ENCODE peak calls at places on chromosomes 12 and 14, in five cellular contexts. M, R, V, S and T are unnamed samples.

GRCh38 chr12:915090-915489 is 34.4 kb downstream of the RAD52 start:
- DNase-seq in M (no peak), R (no peak), V (no peak), S (peak; percentile 36), T (peak; percentile 40)

GRCh38 chr12:96354326-96354725 is 45.9 kb downstream of the CDK17 start:
- DNase-seq in M (no peak), R (no peak), V (no peak), S (no peak), T (no peak)

GRCh38 chr12:4714879-4715278 is 5.3 kb upstream of the GALNT8 start:
- DNase-seq in M (no peak), R (no peak), V (no peak), S (no peak), T (no peak)

GRCh38 chr12:115203661-115204060 is 519.7 kb upstream of the TBX3 start:
- DNase-seq in M (no peak), R (no peak), V (no peak), S (no peak), T (no peak)

GRCh38 chr12:26034371-26035142 is 76.1 kb downstream of the RASSF8 start:
- DNase-seq in M (no peak), R (no peak), V (no peak), S (no peak), T (no peak)

GRCh38 chr12:96989916-96990315 is 82.9 kb downstream of the NEDD1 start:
- DNase-seq in M (peak; percentile 19), R (peak; percentile 71), V (peak; percentile 29), S (peak; percentile 44), T (peak; percentile 44)

GRCh38 chr12:67911789-67912188 is 77.5 kb upstream of the IFNG-AS1 start:
- DNase-seq in M (no peak), R (no peak), V (no peak), S (no peak), T (no peak)

GRCh38 chr12:32939801-32940200 is 43.2 kb upstream of the PKP2 start:
- DNase-seq in M (no peak), R (no peak), V (no peak), S (no peak), T (no peak)

GRCh38 chr12:9702239-9702638 is 30.7 kb downstream of the CLECL1 start:
- DNase-seq in M (no peak), R (no peak), V (peak; percentile 71), S (no peak), T (no peak)

GRCh38 chr12:71152838-71153237 is 5.0 kb downstream of the TSPAN8 start:
- DNase-seq in M (no peak), R (no peak), V (no peak), S (no peak), T (no peak)

GRCh38 chr12:6821271-6821673 is 349 bp upstream of the GPR162 start:
- DNase-seq in M (peak; percentile 70), R (no peak), V (peak; percentile 58), S (peak; percentile 88), T (no peak)

GRCh38 chr12:121917950-121918678 is at the start of gene CFAP251:
- DNase-seq in M (peak; percentile 94), R (peak; percentile 93), V (peak; percentile 99), S (no peak), T (peak; percentile 84)

GRCh38 chr12:4700621-4701026 is 19.6 kb upstream of the GALNT8 start:
- DNase-seq in M (peak; percentile 86), R (no peak), V (no peak), S (no peak), T (no peak)

GRCh38 chr12:47867496-47867941 is 37.3 kb downstream of the VDR start:
- DNase-seq in M (no peak), R (no peak), V (peak; percentile 78), S (peak; percentile 18), T (no peak)

GRCh38 chr12:107903377-107904061 is 129.0 kb downstream of the ASCL4 start:
- DNase-seq in M (peak; percentile 91), R (peak; percentile 89), V (peak; percentile 81), S (peak; percentile 85), T (peak; percentile 81)

GRCh38 chr12:61412209-61412608 is 848.0 kb upstream of the USP15 start:
- DNase-seq in M (no peak), R (no peak), V (no peak), S (no peak), T (no peak)

GRCh38 chr12:26441434-26441833 is 246.1 kb downstream of the SSPN start:
- DNase-seq in M (no peak), R (no peak), V (no peak), S (no peak), T (no peak)

GRCh38 chr12:104303538-104304151 is at the start of gene EID3:
- DNase-seq in M (peak; percentile 91), R (peak; percentile 86), V (peak; percentile 95), S (no peak), T (no peak)

GRCh38 chr12:3453947-3454675 is 36.9 kb upstream of the PRMT8 start:
- DNase-seq in M (no peak), R (no peak), V (peak; percentile 7), S (no peak), T (no peak)

GRCh38 chr14:101017806-101018560 is 114.5 kb upstream of the RTL1 start:
- DNase-seq in M (no peak), R (no peak), V (no peak), S (no peak), T (no peak)

GRCh38 chr12:92539966-92540791 is 162.6 kb upstream of the PLEKHG7 start:
- DNase-seq in M (no peak), R (peak; percentile 79), V (peak; percentile 37), S (peak; percentile 88), T (no peak)

GRCh38 chr14:93092606-93093556 is 22.8 kb downstream of the ITPK1 start:
- DNase-seq in M (no peak), R (no peak), V (no peak), S (no peak), T (no peak)

GRCh38 chr14:101009531-101009930 is 106.0 kb upstream of the RTL1 start:
- DNase-seq in M (no peak), R (no peak), V (no peak), S (no peak), T (no peak)

GRCh38 chr14:97657609-97658008 is 860.4 kb downstream of the VRK1 start:
- DNase-seq in M (no peak), R (no peak), V (no peak), S (no peak), T (no peak)

GRCh38 chr12:50074936-50075807 is 10.0 kb upstream of the SMARCD1 start:
- DNase-seq in M (peak; percentile 44), R (peak; percentile 85), V (peak; percentile 90), S (peak; percentile 81), T (peak; percentile 78)

GRCh38 chr14:100546051-100546443 is 41.2 kb downstream of the BEGAIN start:
- DNase-seq in M (no peak), R (no peak), V (no peak), S (peak; percentile 59), T (no peak)

GRCh38 chr12:124675881-124676688 is 108.7 kb upstream of the NCOR2 start:
- DNase-seq in M (no peak), R (no peak), V (no peak), S (peak; percentile 63), T (no peak)

GRCh38 chr12:16599081-16599480 is 6.9 kb downstream of the LMO3 start:
- DNase-seq in M (peak; percentile 81), R (no peak), V (no peak), S (no peak), T (no peak)